ENCODE peak calls at places on chromosomes 7 and 10, in seven cellular contexts. One of them, this sample, is unnamed.

GRCh38 chr10:129536336-129536735 is 69.3 kb downstream of the MGMT start:
- DNase-seq in GM12891: no peak
- DNase-seq in SK-N-SH: no peak
- DNase-seq in K562: no peak
- DNase-seq in H1: no peak
- DNase-seq in GM12878: no peak
- DNase-seq in HepG2: no peak
- DNase-seq in this sample: no peak

GRCh38 chr7:142459557-142459963 is 201.7 kb upstream of the PRSS58 start:
- DNase-seq in GM12891: no peak
- DNase-seq in SK-N-SH: peak
- DNase-seq in K562: peak
- DNase-seq in H1: no peak
- DNase-seq in GM12878: no peak
- DNase-seq in HepG2: peak
- DNase-seq in this sample: no peak

GRCh38 chr7:2645274-2645868 is 13.6 kb downstream of the TTYH3 start:
- DNase-seq in GM12891: peak
- DNase-seq in SK-N-SH: peak
- DNase-seq in K562: no peak
- DNase-seq in H1: no peak
- DNase-seq in GM12878: no peak
- DNase-seq in HepG2: no peak
- DNase-seq in this sample: peak

GRCh38 chr7:142918901-142919300 is 14.6 kb downstream of the TRPV5 start:
- DNase-seq in GM12891: no peak
- DNase-seq in SK-N-SH: no peak
- DNase-seq in K562: no peak
- DNase-seq in H1: no peak
- DNase-seq in GM12878: no peak
- DNase-seq in HepG2: no peak
- DNase-seq in this sample: no peak

GRCh38 chr7:11604505-11604904 is 227.5 kb downstream of the THSD7A start:
- DNase-seq in GM12891: no peak
- DNase-seq in SK-N-SH: no peak
- DNase-seq in K562: no peak
- DNase-seq in H1: no peak
- DNase-seq in GM12878: no peak
- DNase-seq in HepG2: no peak
- DNase-seq in this sample: no peak

GRCh38 chr7:158917818-158918217 is 61.5 kb downstream of the DYNC2I1 start:
- DNase-seq in GM12891: no peak
- DNase-seq in SK-N-SH: no peak
- DNase-seq in K562: no peak
- DNase-seq in H1: no peak
- DNase-seq in GM12878: no peak
- DNase-seq in HepG2: no peak
- DNase-seq in this sample: no peak

GRCh38 chr7:128010392-128011078 is 20.7 kb downstream of the LRRC4 start:
- DNase-seq in GM12891: no peak
- DNase-seq in SK-N-SH: no peak
- DNase-seq in K562: no peak
- DNase-seq in H1: no peak
- DNase-seq in GM12878: no peak
- DNase-seq in HepG2: no peak
- DNase-seq in this sample: no peak

GRCh38 chr10:84367256-84367655 is 38.9 kb downstream of the CCSER2 start:
- DNase-seq in GM12891: no peak
- DNase-seq in SK-N-SH: no peak
- DNase-seq in K562: no peak
- DNase-seq in H1: no peak
- DNase-seq in GM12878: no peak
- DNase-seq in HepG2: no peak
- DNase-seq in this sample: no peak

GRCh38 chr7:154795437-154795836 is 207.5 kb downstream of the PAXIP1 start:
- DNase-seq in GM12891: no peak
- DNase-seq in SK-N-SH: no peak
- DNase-seq in K562: no peak
- DNase-seq in H1: no peak
- DNase-seq in GM12878: no peak
- DNase-seq in HepG2: no peak
- DNase-seq in this sample: no peak

GRCh38 chr10:35056133-35056532 is 34.0 kb downstream of the CUL2 start:
- DNase-seq in GM12891: no peak
- DNase-seq in SK-N-SH: no peak
- DNase-seq in K562: no peak
- DNase-seq in H1: no peak
- DNase-seq in GM12878: no peak
- DNase-seq in HepG2: no peak
- DNase-seq in this sample: no peak

GRCh38 chr7:103934508-103934907 is 55.0 kb downstream of the RELN start:
- DNase-seq in GM12891: no peak
- DNase-seq in SK-N-SH: no peak
- DNase-seq in K562: no peak
- DNase-seq in H1: no peak
- DNase-seq in GM12878: no peak
- DNase-seq in HepG2: no peak
- DNase-seq in this sample: no peak

GRCh38 chr10:91124016-91124415 is 96.4 kb upstream of the PCGF5 start:
- DNase-seq in GM12891: no peak
- DNase-seq in SK-N-SH: no peak
- DNase-seq in K562: no peak
- DNase-seq in H1: no peak
- DNase-seq in GM12878: no peak
- DNase-seq in HepG2: peak
- DNase-seq in this sample: no peak

GRCh38 chr10:15857001-15857608 is 3.2 kb downstream of the MINDY3 start:
- DNase-seq in GM12891: no peak
- DNase-seq in SK-N-SH: no peak
- DNase-seq in K562: no peak
- DNase-seq in H1: no peak
- DNase-seq in GM12878: no peak
- DNase-seq in HepG2: no peak
- DNase-seq in this sample: no peak

GRCh38 chr10:129025774-129026173 is 441.3 kb upstream of the MGMT start:
- DNase-seq in GM12891: no peak
- DNase-seq in SK-N-SH: no peak
- DNase-seq in K562: no peak
- DNase-seq in H1: no peak
- DNase-seq in GM12878: no peak
- DNase-seq in HepG2: no peak
- DNase-seq in this sample: no peak

GRCh38 chr7:129829677-129830631 is 122.8 kb downstream of the UBE2H start:
- DNase-seq in GM12891: no peak
- DNase-seq in SK-N-SH: peak
- DNase-seq in K562: peak
- DNase-seq in H1: peak
- DNase-seq in GM12878: no peak
- DNase-seq in HepG2: peak
- DNase-seq in this sample: no peak

GRCh38 chr7:105664816-105665525 is 83.7 kb upstream of the EFCAB10 start:
- DNase-seq in GM12891: no peak
- DNase-seq in SK-N-SH: peak
- DNase-seq in K562: peak
- DNase-seq in H1: no peak
- DNase-seq in GM12878: no peak
- DNase-seq in HepG2: peak
- DNase-seq in this sample: no peak

GRCh38 chr10:74047871-74048270 is 50.0 kb downstream of the VCL start:
- DNase-seq in GM12891: no peak
- DNase-seq in SK-N-SH: no peak
- DNase-seq in K562: no peak
- DNase-seq in H1: no peak
- DNase-seq in GM12878: no peak
- DNase-seq in HepG2: no peak
- DNase-seq in this sample: no peak

GRCh38 chr7:81470084-81470723 is 299.6 kb downstream of the HGF start:
- DNase-seq in GM12891: no peak
- DNase-seq in SK-N-SH: peak
- DNase-seq in K562: peak
- DNase-seq in H1: peak
- DNase-seq in GM12878: no peak
- DNase-seq in HepG2: peak
- DNase-seq in this sample: no peak

GRCh38 chr10:133442191-133442966 is 11.4 kb upstream of the SCART1 start:
- DNase-seq in GM12891: peak
- DNase-seq in SK-N-SH: peak
- DNase-seq in K562: no peak
- DNase-seq in H1: no peak
- DNase-seq in GM12878: no peak
- DNase-seq in HepG2: no peak
- DNase-seq in this sample: peak

GRCh38 chr7:43756368-43757072 is 2.0 kb upstream of the BLVRA start:
- DNase-seq in GM12891: no peak
- DNase-seq in SK-N-SH: no peak
- DNase-seq in K562: no peak
- DNase-seq in H1: no peak
- DNase-seq in GM12878: no peak
- DNase-seq in HepG2: no peak
- DNase-seq in this sample: no peak

GRCh38 chr10:103695584-103696005 is 159.8 kb downstream of the SH3PXD2A start:
- DNase-seq in GM12891: no peak
- DNase-seq in SK-N-SH: no peak
- DNase-seq in K562: peak
- DNase-seq in H1: no peak
- DNase-seq in GM12878: no peak
- DNase-seq in HepG2: no peak
- DNase-seq in this sample: no peak

GRCh38 chr7:46178685-46179084 is 257.6 kb upstream of the IGFBP3 start:
- DNase-seq in GM12891: no peak
- DNase-seq in SK-N-SH: no peak
- DNase-seq in K562: no peak
- DNase-seq in H1: peak
- DNase-seq in GM12878: no peak
- DNase-seq in HepG2: no peak
- DNase-seq in this sample: no peak

GRCh38 chr10:5628798-5629788 is 37.3 kb downstream of the ASB13 start:
- DNase-seq in GM12891: no peak
- DNase-seq in SK-N-SH: no peak
- DNase-seq in K562: no peak
- DNase-seq in H1: no peak
- DNase-seq in GM12878: no peak
- DNase-seq in HepG2: no peak
- DNase-seq in this sample: no peak

GRCh38 chr10:5628366-5628765 is 38.0 kb downstream of the ASB13 start:
- DNase-seq in GM12891: no peak
- DNase-seq in SK-N-SH: no peak
- DNase-seq in K562: no peak
- DNase-seq in H1: no peak
- DNase-seq in GM12878: no peak
- DNase-seq in HepG2: no peak
- DNase-seq in this sample: no peak

GRCh38 chr10:5631936-5632335 is 34.5 kb downstream of the ASB13 start:
- DNase-seq in GM12891: no peak
- DNase-seq in SK-N-SH: no peak
- DNase-seq in K562: no peak
- DNase-seq in H1: no peak
- DNase-seq in GM12878: no peak
- DNase-seq in HepG2: no peak
- DNase-seq in this sample: no peak

GRCh38 chr10:5627486-5628044 is 38.8 kb downstream of the ASB13 start:
- DNase-seq in GM12891: no peak
- DNase-seq in SK-N-SH: no peak
- DNase-seq in K562: no peak
- DNase-seq in H1: no peak
- DNase-seq in GM12878: no peak
- DNase-seq in HepG2: peak
- DNase-seq in this sample: no peak

GRCh38 chr10:5629789-5630436 is 36.5 kb downstream of the ASB13 start:
- DNase-seq in GM12891: peak
- DNase-seq in SK-N-SH: peak
- DNase-seq in K562: peak
- DNase-seq in H1: peak
- DNase-seq in GM12878: peak
- DNase-seq in HepG2: peak
- DNase-seq in this sample: no peak
- TF ChIP-seq POLR2AphosphoS5 in GM12891: no peak
- TF ChIP-seq POLR2AphosphoS5 in SK-N-SH: no peak
- TF ChIP-seq POLR2AphosphoS5 in K562: no peak
- TF ChIP-seq POLR2AphosphoS5 in H1: no peak
- TF ChIP-seq POLR2AphosphoS5 in GM12878: no peak
- TF ChIP-seq POLR2AphosphoS5 in HepG2: no peak
- TF ChIP-seq POLR2AphosphoS5 in this sample: no peak

GRCh38 chr10:122362621-122363020 is 11.9 kb upstream of the PLEKHA1 start:
- DNase-seq in GM12891: no peak
- DNase-seq in SK-N-SH: no peak
- DNase-seq in K562: no peak
- DNase-seq in H1: no peak
- DNase-seq in GM12878: no peak
- DNase-seq in HepG2: no peak
- DNase-seq in this sample: no peak
- TF ChIP-seq TAF1 in GM12891: no peak
- TF ChIP-seq TAF1 in SK-N-SH: no peak
- TF ChIP-seq TAF1 in K562: no peak
- TF ChIP-seq TAF1 in H1: no peak
- TF ChIP-seq TAF1 in GM12878: no peak
- TF ChIP-seq TAF1 in HepG2: no peak
- TF ChIP-seq TAF1 in this sample: no peak

DNA sequence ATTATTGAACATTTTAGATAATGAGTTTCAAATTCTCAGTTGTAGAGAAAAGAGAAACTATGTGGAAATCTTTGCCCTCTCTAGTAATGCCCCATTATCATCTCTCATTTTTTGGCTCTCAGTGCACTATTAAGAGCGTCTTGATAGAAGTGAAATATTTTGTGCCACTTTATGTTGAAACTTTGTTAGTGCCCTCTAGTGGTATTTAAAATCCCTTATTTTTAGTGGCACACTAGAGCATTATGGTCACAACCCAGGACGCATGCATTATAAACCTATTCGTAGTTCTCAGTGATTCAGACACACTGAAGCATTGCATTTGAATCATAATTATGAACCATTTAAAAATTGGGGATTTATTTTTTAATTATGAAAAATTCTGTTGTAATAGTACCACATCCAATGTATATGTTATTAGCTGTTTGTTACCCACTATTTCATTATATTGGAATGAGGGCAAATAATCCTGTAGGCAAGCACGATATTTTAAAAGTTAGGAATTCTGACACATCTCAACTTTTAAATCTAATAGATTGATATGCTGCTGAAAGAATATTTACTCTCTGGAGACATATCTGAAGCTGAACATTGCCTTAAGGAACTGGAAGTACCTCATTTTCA is 21.9 kb downstream of the PDCD4 start:
- DNase-seq in GM12891: no peak
- DNase-seq in SK-N-SH: peak
- DNase-seq in K562: no peak
- DNase-seq in H1: no peak
- DNase-seq in GM12878: no peak
- DNase-seq in HepG2: peak
- DNase-seq in this sample: no peak
- TF ChIP-seq POLR2AphosphoS5 in GM12891: no peak
- TF ChIP-seq POLR2AphosphoS5 in SK-N-SH: no peak
- TF ChIP-seq POLR2AphosphoS5 in K562: no peak
- TF ChIP-seq POLR2AphosphoS5 in H1: no peak
- TF ChIP-seq POLR2AphosphoS5 in GM12878: no peak
- TF ChIP-seq POLR2AphosphoS5 in HepG2: no peak
- TF ChIP-seq POLR2AphosphoS5 in this sample: no peak

DNA sequence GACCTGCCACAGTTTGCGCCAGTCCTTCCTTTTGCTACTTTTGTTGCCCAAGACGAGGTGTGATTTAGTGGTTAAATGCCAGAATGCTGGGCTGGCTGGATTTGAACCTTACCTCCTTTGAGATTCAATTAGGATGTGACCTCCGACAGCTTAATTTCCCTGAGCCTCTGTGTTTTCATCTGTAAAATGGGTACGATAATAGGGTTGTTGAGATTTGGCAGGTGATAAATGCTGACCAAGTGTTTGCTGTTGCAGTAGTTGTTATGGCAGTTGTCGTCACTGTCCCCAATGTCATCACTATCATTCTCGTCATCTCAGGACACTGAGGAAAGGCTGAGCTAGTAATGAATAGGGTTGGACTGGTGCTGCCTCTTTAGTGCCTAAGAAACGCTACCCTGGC is 61.1 kb downstream of the GRK5 start:
- DNase-seq in GM12891: no peak
- DNase-seq in SK-N-SH: no peak
- DNase-seq in K562: no peak
- DNase-seq in H1: no peak
- DNase-seq in GM12878: no peak
- DNase-seq in HepG2: no peak
- DNase-seq in this sample: no peak
- TF ChIP-seq TAF1 in GM12891: no peak
- TF ChIP-seq TAF1 in SK-N-SH: no peak
- TF ChIP-seq TAF1 in K562: no peak
- TF ChIP-seq TAF1 in H1: no peak
- TF ChIP-seq TAF1 in GM12878: no peak
- TF ChIP-seq TAF1 in HepG2: no peak
- TF ChIP-seq TAF1 in this sample: no peak